ENCODE peak calls at places on chromosome 4, in eight cellular contexts. J is adipocyte; N is NCI-H1092 treated with DMSO at 0.1 percent for 48 hours; B is heart right ventricle; D is stimulated activated CD4-positive, alpha-beta T cell treated with anti-CD3 and anti-CD28 coated beads, Interleukin-4, amount 100 ng/mL, for 48 hours; F is M059J; I is effector memory CD4-positive, alpha-beta T cell; X is ureter. U is an unnamed sample.

GRCh38 chr4:69951602-69952001 is 13.9 kb downstream of the CSN2 start:
- DNase-seq in J (no peak), F (no peak), X (no peak), N (no peak), D (no peak), B (no peak), I (no peak), U (no peak)

GRCh38 chr4:61666248-61666647 is 466.1 kb downstream of the ADGRL3 start:
- DNase-seq in D (no peak), I (no peak), X (no peak), F (no peak), N (no peak), B (no peak), J (peak; percentile 64), U (no peak)

GRCh38 chr4:36187723-36188333 is 56.5 kb downstream of the ARAP2 start:
- DNase-seq in B (no peak), X (no peak), N (no peak), F (peak; percentile 5), J (peak; percentile 18), D (no peak), I (no peak), U (no peak)

GRCh38 chr4:180636696-180637095 is 1606.5 kb upstream of the TENM3 start:
- DNase-seq in X (no peak), B (no peak), J (peak; percentile 90), F (peak; percentile 53), D (no peak), N (no peak), I (no peak), U (no peak)

GRCh38 chr4:176805155-176805554 is 12.4 kb upstream of the VEGFC start:
- DNase-seq in B (no peak), N (no peak), I (no peak), X (no peak), F (no peak), J (peak; percentile 72), D (no peak), U (no peak)

GRCh38 chr4:54067163-54067562 is 2.8 kb upstream of the CHIC2 start:
- DNase-seq in I (no peak), X (peak; percentile 63), F (peak; percentile 86), J (peak; percentile 62), N (no peak), B (peak; percentile 19), D (no peak), U (peak; percentile 29)

GRCh38 chr4:15562114-15562513 is 92.4 kb downstream of the CC2D2A start:
- DNase-seq in J (no peak), X (no peak), I (no peak), N (no peak), B (no peak), D (no peak), F (no peak), U (no peak)

GRCh38 chr4:147340111-147340510 is 140.8 kb upstream of the EDNRA start:
- DNase-seq in X (no peak), F (peak; percentile 69), N (no peak), B (no peak), J (peak; percentile 80), D (no peak), I (no peak), U (no peak)

GRCh38 chr4:13399257-13399656 is 84.9 kb downstream of the RAB28 start:
- DNase-seq in X (no peak), F (peak; percentile 13), J (peak; percentile 42), B (no peak), I (no peak), N (no peak), D (no peak), U (no peak)

GRCh38 chr4:102574317-102574716 is 73.2 kb downstream of the NFKB1 start:
- DNase-seq in J (no peak), I (no peak), D (no peak), X (no peak), F (no peak), N (no peak), B (no peak), U (no peak)

GRCh38 chr4:99185581-99185980 is 33.5 kb downstream of the ADH6 start:
- DNase-seq in N (no peak), B (no peak), D (no peak), J (no peak), I (no peak), X (no peak), F (no peak), U (no peak)

GRCh38 chr4:82232891-82233290 is 140.9 kb downstream of the HNRNPD start:
- DNase-seq in B (no peak), J (no peak), I (no peak), D (no peak), X (no peak), N (no peak), F (no peak), U (no peak)

U was measured in prostate gland.